ENCODE peak calls at places on chromosomes 16 and 17, in four cellular contexts. V, N, P and H are unnamed samples. For H3K9me3, the result is how much of the 10 kb centered on the place peaks cover.

GRCh38 chr17:35257080-35257701 is 14.3 kb downstream of the SLFN5 start:
- DNase-seq in V (peak), N (no peak), P (peak), H (no peak)

GRCh38 chr16:21566891-21567414 is 32.4 kb upstream of the METTL9 start:
- DNase-seq in V (no peak), N (no peak), P (no peak), H (peak)

GRCh38 chr17:80477647-80478478 is 1.5 kb upstream of the NPTX1 start:
- DNase-seq in V (no peak), N (no peak), P (no peak), H (no peak)

GRCh38 chr17:71115669-71115972 is 946.3 kb downstream of the KCNJ2 start:
- DNase-seq in V (no peak), N (no peak), P (no peak), H (no peak)

GRCh38 chr16:49356728-49357488 is 16.7 kb upstream of the C16orf78 start:
- DNase-seq in V (no peak), N (no peak), P (no peak), H (no peak)

GRCh38 chr16:88072571-88073001 is 121.4 kb downstream of the BANP start:
- DNase-seq in V (no peak), N (no peak), P (no peak), H (no peak)

GRCh38 chr16:72371307-72372081 is 199.5 kb upstream of the PMFBP1 start:
- DNase-seq in V (no peak), N (no peak), P (no peak), H (no peak)

GRCh38 chr17:5583426-5584382 is 605 bp downstream of the NLRP1 start:
- DNase-seq in V (no peak), N (no peak), P (peak), H (no peak)

GRCh38 chr17:72463287-72464102 is 342.7 kb downstream of the SOX9 start:
- DNase-seq in V (peak), N (peak), P (no peak), H (no peak)

GRCh38 chr17:19769946-19770652 is 22.0 kb upstream of the ALDH3A1 start:
- DNase-seq in V (no peak), N (no peak), P (no peak), H (peak)

GRCh38 chr16:3158498-3159314 is 23.9 kb downstream of the ZNF213 start:
- DNase-seq in V (peak), N (no peak), P (peak), H (peak)

GRCh38 chr16:27639588-27640276 is 89.8 kb downstream of the KATNIP start:
- DNase-seq in V (no peak), N (peak), P (no peak), H (no peak)

GRCh38 chr17:76534831-76535732 is 2.4 kb downstream of the CYGB start:
- DNase-seq in V (no peak), N (no peak), P (peak), H (no peak)

GRCh38 chr16:81641403-81642106 is 137.5 kb upstream of the PLCG2 start:
- DNase-seq in V (peak), N (no peak), P (no peak), H (no peak)

GRCh38 chr17:17963066-17963465 is 9.1 kb downstream of the TOM1L2 start:
- DNase-seq in V (no peak), N (no peak), P (no peak), H (no peak)

GRCh38 chr17:8004899-8005298 is 2.5 kb downstream of the GUCY2D start:
- DNase-seq in V (no peak), N (no peak), P (no peak), H (no peak)

GRCh38 chr17:8005951-8006730 is 3.7 kb downstream of the GUCY2D start:
- DNase-seq in V (no peak), N (no peak), P (no peak), H (no peak)

GRCh38 chr17:8006836-8007680 is 4.6 kb downstream of the GUCY2D start:
- DNase-seq in V (no peak), N (no peak), P (no peak), H (no peak)

GRCh38 chr17:8003594-8004181 is 1.3 kb downstream of the GUCY2D start:
- DNase-seq in V (no peak), N (no peak), P (no peak), H (no peak)

DNA sequence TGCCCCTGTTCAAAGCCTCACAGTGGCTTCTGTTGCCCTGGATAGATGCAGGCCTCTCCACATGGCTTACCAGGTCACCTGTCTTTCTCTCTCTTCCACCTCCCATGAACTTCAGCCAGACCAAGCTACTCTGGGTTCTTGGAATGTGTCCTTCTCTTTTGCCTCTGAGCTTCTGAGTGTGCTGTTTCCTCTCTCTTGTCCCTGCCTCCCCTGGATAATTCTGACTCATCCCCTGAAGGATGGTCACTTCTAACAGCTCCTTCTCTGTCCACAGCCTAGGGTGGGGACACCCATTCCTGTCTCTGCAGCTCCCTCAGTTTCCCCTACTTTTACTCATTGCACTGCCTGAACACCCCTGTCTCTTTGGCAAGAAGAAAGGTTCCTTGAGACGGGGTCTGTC is 2.9 kb downstream of the GUCY2D start:
- DNase-seq in V (no peak), N (no peak), P (no peak), H (no peak)
- H3K4me3 ChIP-seq in V (no peak), N (no peak), P (no peak), H (no peak)

GRCh38 chr16:29987371-29988085 is 7.9 kb downstream of the HIRIP3 start:
- DNase-seq in V (no peak), N (no peak), P (no peak), H (no peak)
- TF ChIP-seq CTCF in V (no peak), N (no peak), P (no peak), H (no peak)

DNA sequence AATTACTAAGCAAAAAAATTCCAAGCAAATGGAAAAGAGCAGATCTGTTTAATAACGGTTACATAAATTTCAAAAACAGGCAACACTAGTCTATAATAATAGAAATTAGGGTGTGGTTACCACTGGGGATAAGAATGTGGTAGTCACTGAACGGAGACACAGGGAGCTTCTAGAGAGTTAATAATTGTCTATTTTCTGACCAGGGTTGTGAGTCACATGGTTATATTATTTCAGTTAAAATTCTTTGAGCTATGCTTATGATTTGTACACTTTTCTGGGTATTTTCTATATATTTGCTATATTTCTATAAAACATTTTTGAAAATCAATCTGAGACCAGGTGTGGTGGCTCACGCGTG is 433.9 kb upstream of the MAF start:
- DNase-seq in V (no peak), N (no peak), P (no peak), H (no peak)
- H3K9me3 ChIP-seq in V (under half), N (under half), P (under half), H (under half)

DNA sequence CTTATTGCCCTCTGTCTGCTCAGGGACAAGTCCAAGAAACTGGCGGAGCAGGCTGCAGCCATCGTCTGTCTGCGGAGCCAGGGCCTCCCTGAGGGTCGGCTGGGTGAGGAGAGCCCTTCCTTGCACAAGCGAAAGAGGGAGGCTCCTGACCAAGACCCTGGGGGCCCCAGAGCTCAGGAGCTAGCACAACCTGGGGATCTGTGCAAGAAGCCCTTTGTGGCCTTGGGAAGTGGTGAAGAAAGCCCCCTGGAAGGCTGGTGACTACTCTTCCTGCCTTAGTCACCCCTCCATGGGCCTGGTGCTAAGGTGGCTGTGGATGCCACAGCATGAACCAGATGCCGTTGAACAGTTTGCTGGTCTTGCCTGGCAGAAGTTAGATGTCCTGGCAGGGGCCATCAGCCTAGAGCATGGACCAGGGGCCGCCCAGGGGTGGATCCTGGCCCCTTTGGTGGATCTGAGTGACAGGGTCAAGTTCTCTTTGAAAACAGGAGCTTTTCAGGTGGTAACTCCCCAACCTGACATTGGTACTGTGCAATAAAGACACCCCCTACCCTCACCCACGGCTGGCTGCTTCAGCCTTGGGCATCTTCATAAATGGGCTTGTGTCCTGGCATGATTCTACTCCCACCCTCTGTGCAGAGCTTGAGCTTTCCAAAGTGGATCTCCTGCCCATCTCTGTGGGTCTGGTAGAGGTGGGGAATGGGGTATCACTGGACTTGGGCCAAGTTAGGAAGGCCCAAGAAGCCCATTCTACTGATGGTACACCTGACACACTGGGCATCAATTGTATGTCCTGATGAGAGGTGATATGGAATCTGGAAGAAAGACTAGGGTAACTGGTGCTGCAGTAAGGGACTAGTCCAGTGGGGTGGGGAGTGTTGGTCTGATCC is 6.2 kb upstream of the NFATC3 start:
- DNase-seq in V (no peak), N (no peak), P (no peak), H (no peak)
- H3K4me3 ChIP-seq in V (no peak), N (no peak), P (no peak), H (no peak)